ENCODE peak calls at places on chromosomes 2 and 18, in nine cellular contexts. S is kidney epithelial cell; X is SHP77 treated with DMSO at 0.1 percent for 48 hours; Z is H54; P is PC-9; A is stimulated activated naive CD8-positive, alpha-beta T cell treated with anti-CD3 and anti-CD28 coated beads, Interleukin-15, amount 100 ng/mL, for 72 hours; O is neural progenitor cell; T is CD4-positive, alpha-beta memory T cell; H is stimulated activated CD8-positive, alpha-beta memory T cell treated with anti-CD3 and anti-CD28 coated beads, Interleukin-12 subunit alpha, Interleukin-12 subunit beta, amount 100 ng/mL, for 1 hour. V is an unnamed sample.

GRCh38 chr2:18752022-18752493 is 162.7 kb upstream of the NT5C1B start:
- DNase-seq in S (no peak), X (peak), Z (no peak), P (peak), A (no peak), O (no peak), T (no peak), H (no peak), V (no peak)

GRCh38 chr2:40384714-40385113 is 67.2 kb downstream of the SLC8A1 start:
- DNase-seq in S (peak), X (no peak), Z (no peak), P (peak), A (no peak), O (no peak), T (no peak), H (no peak), V (no peak)

GRCh38 chr2:40187054-40187453 is 264.8 kb downstream of the SLC8A1 start:
- DNase-seq in S (no peak), X (no peak), Z (no peak), P (no peak), A (no peak), O (peak), T (no peak), H (no peak), V (no peak)

GRCh38 chr18:44048846-44049245 is 631.8 kb upstream of the SETBP1 start:
- DNase-seq in S (no peak), X (no peak), Z (no peak), P (no peak), A (no peak), O (no peak), T (no peak), H (no peak), V (no peak)

GRCh38 chr18:63082661-63083531 is 236.7 kb downstream of the BCL2 start:
- DNase-seq in S (no peak), X (no peak), Z (no peak), P (peak), A (no peak), O (no peak), T (no peak), H (no peak), V (no peak)

GRCh38 chr2:232444409-232445148 is 11.4 kb upstream of the ALPI start:
- DNase-seq in S (peak), X (peak), Z (peak), P (no peak), A (peak), O (peak), T (peak), H (peak), V (peak)

GRCh38 chr18:62128157-62128556 is 58.7 kb downstream of the PIGN start:
- DNase-seq in S (no peak), X (no peak), Z (no peak), P (no peak), A (no peak), O (no peak), T (no peak), H (no peak), V (no peak)

GRCh38 chr2:213733893-213734292 is 449.6 kb downstream of the SPAG16 start:
- DNase-seq in S (no peak), X (no peak), Z (no peak), P (no peak), A (no peak), O (no peak), T (no peak), H (no peak), V (no peak)

GRCh38 chr2:134104754-134105153 is 149.1 kb upstream of the MGAT5 start:
- DNase-seq in S (no peak), X (no peak), Z (no peak), P (no peak), A (no peak), O (no peak), T (peak), H (no peak), V (no peak)

GRCh38 chr2:7660816-7661215 is 743.6 kb downstream of the RNF144A start:
- DNase-seq in S (no peak), X (no peak), Z (no peak), P (no peak), A (no peak), O (no peak), T (no peak), H (no peak), V (no peak)

GRCh38 chr2:18722101-18722500 is 132.7 kb upstream of the NT5C1B start:
- DNase-seq in S (no peak), X (no peak), Z (no peak), P (no peak), A (no peak), O (no peak), T (no peak), H (no peak), V (no peak)

GRCh38 chr2:239763433-239764097 is 261.6 kb downstream of the NDUFA10 start:
- DNase-seq in S (no peak), X (no peak), Z (no peak), P (no peak), A (no peak), O (peak), T (no peak), H (no peak), V (no peak)

GRCh38 chr2:5766621-5767020 is 74.4 kb downstream of the SOX11 start:
- DNase-seq in S (no peak), X (no peak), Z (no peak), P (no peak), A (no peak), O (no peak), T (no peak), H (no peak), V (no peak)

GRCh38 chr2:16568998-16569397 is 96.6 kb downstream of the CYRIA start:
- DNase-seq in S (no peak), X (no peak), Z (no peak), P (no peak), A (no peak), O (no peak), T (no peak), H (no peak), V (no peak)

GRCh38 chr2:15776629-15776919 is 163.8 kb upstream of the MYCN start:
- DNase-seq in S (no peak), X (no peak), Z (no peak), P (no peak), A (no peak), O (no peak), T (no peak), H (no peak), V (no peak)

GRCh38 chr2:76008001-76008702 is 297.4 kb upstream of the GCFC2 start:
- DNase-seq in S (no peak), X (no peak), Z (no peak), P (no peak), A (no peak), O (peak), T (no peak), H (no peak), V (no peak)

GRCh38 chr18:25669741-25670140 is 317.8 kb upstream of the ZNF521 start:
- DNase-seq in S (no peak), X (no peak), Z (no peak), P (no peak), A (no peak), O (peak), T (no peak), H (no peak), V (no peak)

GRCh38 chr2:180761224-180761623 is 219.2 kb upstream of the UBE2E3 start:
- DNase-seq in S (peak), X (no peak), Z (no peak), P (peak), A (no peak), O (no peak), T (no peak), H (no peak), V (no peak)

GRCh38 chr2:46308629-46309028 is 11.4 kb downstream of the EPAS1 start:
- DNase-seq in S (no peak), X (no peak), Z (no peak), P (no peak), A (no peak), O (no peak), T (no peak), H (no peak), V (no peak)

GRCh38 chr2:165293439-165294420 is 54.5 kb downstream of the SCN2A start:
- DNase-seq in S (peak), X (peak), Z (peak), P (peak), A (peak), O (peak), T (peak), H (peak), V (peak)

GRCh38 chr2:190781604-190782198 is 98.9 kb upstream of the GLS start:
- DNase-seq in S (no peak), X (peak), Z (peak), P (no peak), A (peak), O (peak), T (peak), H (peak), V (no peak)

GRCh38 chr2:74072542-74072941 is 75.2 kb downstream of the BOLA3 start:
- DNase-seq in S (no peak), X (no peak), Z (no peak), P (no peak), A (no peak), O (no peak), T (no peak), H (no peak), V (no peak)

GRCh38 chr2:205883965-205884364 is 201.7 kb downstream of the NRP2 start:
- DNase-seq in S (no peak), X (peak), Z (no peak), P (no peak), A (no peak), O (no peak), T (no peak), H (no peak), V (no peak)

GRCh38 chr2:149648282-149649030 is 60.9 kb upstream of the MMADHC start:
- DNase-seq in S (peak), X (no peak), Z (peak), P (peak), A (no peak), O (no peak), T (no peak), H (no peak), V (peak)

GRCh38 chr18:76968073-76968472 is 145.7 kb downstream of the ZNF236 start:
- DNase-seq in S (no peak), X (no peak), Z (no peak), P (no peak), A (no peak), O (peak), T (no peak), H (no peak), V (no peak)

GRCh38 chr18:62399781-62400308 is 74.7 kb downstream of the TNFRSF11A start:
- DNase-seq in S (no peak), X (peak), Z (peak), P (peak), A (no peak), O (peak), T (no peak), H (no peak), V (no peak)

GRCh38 chr2:241035818-241036396 is 37.5 kb downstream of the SNED1 start:
- DNase-seq in S (no peak), X (no peak), Z (no peak), P (no peak), A (peak), O (peak), T (peak), H (no peak), V (no peak)

GRCh38 chr2:156915332-156915731 is 342.2 kb upstream of the GALNT5 start:
- DNase-seq in S (no peak), X (no peak), Z (no peak), P (no peak), A (no peak), O (no peak), T (no peak), H (no peak), V (no peak)

GRCh38 chr2:130355578-130356431 is at the start of gene PTPN18:
- DNase-seq in S (no peak), X (peak), Z (peak), P (peak), A (peak), O (peak), T (peak), H (peak), V (peak)

GRCh38 chr2:175308005-175308404 is 126.5 kb upstream of the ATP5MC3 start:
- DNase-seq in S (no peak), X (no peak), Z (no peak), P (no peak), A (no peak), O (no peak), T (no peak), H (no peak), V (no peak)

GRCh38 chr2:222451270-222451674 is 26.9 kb downstream of the SGPP2 start:
- DNase-seq in S (no peak), X (no peak), Z (no peak), P (no peak), A (no peak), O (no peak), T (no peak), H (no peak), V (no peak)

GRCh38 chr18:3692113-3692621 is 242.2 kb downstream of the TGIF1 start:
- DNase-seq in S (no peak), X (no peak), Z (no peak), P (no peak), A (no peak), O (no peak), T (no peak), H (no peak), V (no peak)

GRCh38 chr2:182767578-182767977 is 51.5 kb downstream of the DNAJC10 start:
- DNase-seq in S (no peak), X (no peak), Z (no peak), P (no peak), A (no peak), O (peak), T (no peak), H (no peak), V (no peak)

GRCh38 chr18:35376393-35376741 is 770 bp downstream of the ZNF396 start:
- DNase-seq in S (no peak), X (no peak), Z (no peak), P (no peak), A (peak), O (peak), T (no peak), H (no peak), V (no peak)

GRCh38 chr2:69013123-69013836 is at the start of gene ANTXR1:
- DNase-seq in S (no peak), X (peak), Z (peak), P (peak), A (peak), O (peak), T (peak), H (no peak), V (no peak)

GRCh38 chr2:131036696-131037397 is 56.4 kb downstream of the FAM168B start:
- DNase-seq in S (no peak), X (no peak), Z (no peak), P (no peak), A (no peak), O (no peak), T (no peak), H (no peak), V (no peak)

GRCh38 chr2:39313575-39313974 is 69.8 kb upstream of the CDKL4 start:
- DNase-seq in S (no peak), X (no peak), Z (no peak), P (no peak), A (no peak), O (no peak), T (no peak), H (no peak), V (no peak)

GRCh38 chr2:26203906-26204305 is 31.0 kb downstream of the GAREM2 start:
- DNase-seq in S (no peak), X (no peak), Z (no peak), P (no peak), A (no peak), O (peak), T (no peak), H (no peak), V (no peak)

GRCh38 chr2:84493494-84493893 is 22.8 kb upstream of the DNAH6 start:
- DNase-seq in S (no peak), X (no peak), Z (peak), P (no peak), A (no peak), O (peak), T (no peak), H (no peak), V (no peak)